ENCODE peak calls at places on chromosomes 13 and 19, in five cellular contexts. One of them, this sample, is unnamed.

GRCh38 chr19:34067861-34068271 is 104.4 kb upstream of the LSM14A start:
- DNase-seq in IMR-90: peak; percentile 34
- DNase-seq in fibroblast of the aortic adventitia: no peak
- DNase-seq in SK-N-SH: no peak
- DNase-seq in neural progenitor cell: no peak
- DNase-seq in this sample: no peak

GRCh38 chr13:59208405-59209195 is 955.1 kb downstream of the DIAPH3 start:
- DNase-seq in IMR-90: no peak
- DNase-seq in fibroblast of the aortic adventitia: no peak
- DNase-seq in SK-N-SH: no peak
- DNase-seq in neural progenitor cell: no peak
- DNase-seq in this sample: no peak

GRCh38 chr19:54297759-54298305 is 15.1 kb downstream of the LILRA5 start:
- DNase-seq in IMR-90: no peak
- DNase-seq in fibroblast of the aortic adventitia: no peak
- DNase-seq in SK-N-SH: no peak
- DNase-seq in neural progenitor cell: peak; percentile 9
- DNase-seq in this sample: peak; percentile 20

GRCh38 chr13:100334209-100334608 is 245.3 kb downstream of the PCCA start:
- DNase-seq in IMR-90: no peak
- DNase-seq in fibroblast of the aortic adventitia: no peak
- DNase-seq in SK-N-SH: no peak
- DNase-seq in neural progenitor cell: no peak
- DNase-seq in this sample: no peak

GRCh38 chr13:53545340-53545941 is 516.8 kb downstream of the OLFM4 start:
- DNase-seq in IMR-90: no peak
- DNase-seq in fibroblast of the aortic adventitia: no peak
- DNase-seq in SK-N-SH: no peak
- DNase-seq in neural progenitor cell: peak; percentile 10
- DNase-seq in this sample: no peak

GRCh38 chr13:76189882-76190519 is 553.9 kb downstream of the LMO7 start:
- DNase-seq in IMR-90: no peak
- DNase-seq in fibroblast of the aortic adventitia: no peak
- DNase-seq in SK-N-SH: peak; percentile 14
- DNase-seq in neural progenitor cell: no peak
- DNase-seq in this sample: no peak

GRCh38 chr13:73958657-73959397 is 175.4 kb downstream of the KLF12 start:
- DNase-seq in IMR-90: no peak
- DNase-seq in fibroblast of the aortic adventitia: no peak
- DNase-seq in SK-N-SH: no peak
- DNase-seq in neural progenitor cell: no peak
- DNase-seq in this sample: no peak

GRCh38 chr19:2231621-2232221 is 4.4 kb downstream of the PLEKHJ1 start:
- DNase-seq in IMR-90: no peak
- DNase-seq in fibroblast of the aortic adventitia: no peak
- DNase-seq in SK-N-SH: peak; percentile 75
- DNase-seq in neural progenitor cell: no peak
- DNase-seq in this sample: no peak

GRCh38 chr19:16814526-16815100 is 14.6 kb upstream of the SIN3B start:
- DNase-seq in IMR-90: peak; percentile 46
- DNase-seq in fibroblast of the aortic adventitia: peak; percentile 52
- DNase-seq in SK-N-SH: no peak
- DNase-seq in neural progenitor cell: no peak
- DNase-seq in this sample: peak; percentile 67

GRCh38 chr19:58434217-58434616 is 5.7 kb downstream of the ZNF132 start:
- DNase-seq in IMR-90: peak; percentile 18
- DNase-seq in fibroblast of the aortic adventitia: no peak
- DNase-seq in SK-N-SH: no peak
- DNase-seq in neural progenitor cell: no peak
- DNase-seq in this sample: peak; percentile 42

GRCh38 chr13:24348797-24349515 is 39.6 kb downstream of the C1QTNF9 start:
- DNase-seq in IMR-90: no peak
- DNase-seq in fibroblast of the aortic adventitia: no peak
- DNase-seq in SK-N-SH: no peak
- DNase-seq in neural progenitor cell: no peak
- DNase-seq in this sample: no peak
- TF ChIP-seq CTCF in IMR-90: no peak
- TF ChIP-seq CTCF in fibroblast of the aortic adventitia: no peak
- TF ChIP-seq CTCF in SK-N-SH: no peak
- TF ChIP-seq CTCF in neural progenitor cell: no peak
- TF ChIP-seq CTCF in this sample: no peak

DNA sequence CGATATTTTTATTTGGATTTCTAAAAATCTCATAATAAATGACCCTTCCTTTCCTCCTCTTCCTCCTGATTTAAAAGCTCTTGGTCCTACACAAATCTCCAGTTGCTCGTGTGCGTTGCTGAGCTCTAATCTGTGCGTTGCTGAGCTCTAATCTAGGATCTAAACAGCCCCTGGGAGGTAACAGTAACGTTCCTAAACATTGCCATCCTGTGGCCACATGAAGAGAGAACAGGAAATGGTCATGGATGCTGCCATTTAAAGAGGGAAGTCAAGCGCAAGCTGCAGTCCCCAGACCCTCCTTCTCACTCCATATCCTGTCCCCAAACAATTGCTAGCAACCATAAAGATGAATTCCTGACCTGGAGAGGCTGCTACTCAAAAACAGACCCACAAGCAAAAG is 170.8 kb downstream of the NUFIP1 start:
- DNase-seq in IMR-90: peak; percentile 43
- DNase-seq in fibroblast of the aortic adventitia: no peak
- DNase-seq in SK-N-SH: peak; percentile 69
- DNase-seq in neural progenitor cell: peak; percentile 81
- DNase-seq in this sample: peak; percentile 65
- TF ChIP-seq CTCF in IMR-90: peak; percentile 29
- TF ChIP-seq CTCF in fibroblast of the aortic adventitia: no peak
- TF ChIP-seq CTCF in SK-N-SH: peak; percentile 56
- TF ChIP-seq CTCF in neural progenitor cell: peak; percentile 64
- TF ChIP-seq CTCF in this sample: peak; percentile 48

DNA sequence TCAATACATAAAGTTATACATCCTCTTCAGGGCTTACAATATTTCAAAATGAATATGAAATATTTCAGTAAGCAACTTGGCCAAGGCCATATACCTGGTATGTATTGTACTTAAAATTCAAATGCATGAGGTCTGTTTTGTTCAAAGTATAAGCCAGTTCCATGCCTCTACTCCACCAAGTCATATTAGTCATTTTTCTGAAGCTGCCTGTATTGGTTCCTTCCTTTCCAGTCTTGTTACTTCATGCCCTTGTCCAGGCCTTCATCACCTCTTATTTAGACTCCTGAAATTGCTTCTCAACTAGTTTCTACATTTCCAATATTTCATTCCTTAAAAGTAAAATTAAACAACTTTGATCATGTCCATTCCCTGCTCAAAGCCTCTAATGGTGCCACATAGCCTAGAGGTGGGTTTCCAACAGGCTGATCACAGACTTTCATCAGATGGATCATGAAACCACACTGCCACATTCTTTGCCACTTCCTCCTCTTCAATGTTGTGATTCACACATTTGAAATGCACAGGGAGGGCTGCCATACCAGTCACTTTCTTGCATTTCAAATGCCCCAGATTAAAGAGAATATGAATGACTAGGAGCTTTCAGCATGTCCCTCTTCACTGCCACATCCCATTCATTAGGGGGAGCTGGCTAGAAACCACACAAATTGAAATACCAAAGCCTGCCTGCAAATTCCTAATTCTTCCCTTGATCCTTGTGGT is 424.1 kb upstream of the DACH1 start:
- DNase-seq in IMR-90: no peak
- DNase-seq in fibroblast of the aortic adventitia: peak; percentile 1
- DNase-seq in SK-N-SH: no peak
- DNase-seq in neural progenitor cell: no peak
- DNase-seq in this sample: peak; percentile 47
- TF ChIP-seq CTCF in IMR-90: no peak
- TF ChIP-seq CTCF in fibroblast of the aortic adventitia: no peak
- TF ChIP-seq CTCF in SK-N-SH: peak; percentile 35
- TF ChIP-seq CTCF in neural progenitor cell: no peak
- TF ChIP-seq CTCF in this sample: peak; percentile 16

DNA sequence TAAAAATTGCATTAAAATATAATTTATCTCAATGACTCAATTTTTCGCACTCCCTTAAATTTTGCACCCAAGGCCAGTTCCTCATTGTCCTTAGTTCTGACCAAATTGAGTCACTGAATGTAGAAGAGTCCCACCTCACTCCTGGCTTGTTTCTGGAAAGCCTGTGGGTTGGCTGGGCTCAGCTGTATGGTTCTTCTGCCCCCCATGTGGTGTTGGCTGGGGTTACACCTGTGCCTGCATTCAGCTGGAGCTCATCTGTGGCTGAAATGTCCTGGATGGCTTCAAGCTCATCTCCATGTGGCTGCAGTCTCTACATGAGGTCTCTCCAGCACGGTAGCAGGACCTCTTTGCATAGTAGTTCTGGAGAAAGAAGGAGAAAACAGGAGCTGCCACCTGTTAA is 7.2 kb upstream of the IRGC start:
- DNase-seq in IMR-90: no peak
- DNase-seq in fibroblast of the aortic adventitia: no peak
- DNase-seq in SK-N-SH: no peak
- DNase-seq in neural progenitor cell: no peak
- DNase-seq in this sample: no peak
- TF ChIP-seq CTCF in IMR-90: no peak
- TF ChIP-seq CTCF in fibroblast of the aortic adventitia: no peak
- TF ChIP-seq CTCF in SK-N-SH: no peak
- TF ChIP-seq CTCF in neural progenitor cell: no peak
- TF ChIP-seq CTCF in this sample: no peak

GRCh38 chr19:48899781-48900476 is at the start of gene NUCB1:
- DNase-seq in IMR-90: peak; percentile 97
- DNase-seq in fibroblast of the aortic adventitia: peak; percentile 99
- DNase-seq in SK-N-SH: peak; percentile 98
- DNase-seq in neural progenitor cell: peak; percentile 99
- DNase-seq in this sample: peak; percentile 99

GRCh38 chr19:48897181-48897580 is 1.4 kb downstream of the TULP2 start:
- DNase-seq in IMR-90: no peak
- DNase-seq in fibroblast of the aortic adventitia: no peak
- DNase-seq in SK-N-SH: no peak
- DNase-seq in neural progenitor cell: no peak
- DNase-seq in this sample: no peak

GRCh38 chr19:48900477-48901452 is 653 bp downstream of the NUCB1 start:
- DNase-seq in IMR-90: peak; percentile 35
- DNase-seq in fibroblast of the aortic adventitia: peak; percentile 61
- DNase-seq in SK-N-SH: peak; percentile 63
- DNase-seq in neural progenitor cell: no peak
- DNase-seq in this sample: peak; percentile 76

GRCh38 chr19:48895226-48895625 is 3.3 kb downstream of the TULP2 start:
- DNase-seq in IMR-90: no peak
- DNase-seq in fibroblast of the aortic adventitia: no peak
- DNase-seq in SK-N-SH: no peak
- DNase-seq in neural progenitor cell: no peak
- DNase-seq in this sample: no peak

GRCh38 chr19:48896191-48896720 is 2.3 kb downstream of the TULP2 start:
- DNase-seq in IMR-90: no peak
- DNase-seq in fibroblast of the aortic adventitia: no peak
- DNase-seq in SK-N-SH: peak; percentile 90
- DNase-seq in neural progenitor cell: peak; percentile 79
- DNase-seq in this sample: peak; percentile 58
- TF ChIP-seq CTCF in IMR-90: no peak
- TF ChIP-seq CTCF in fibroblast of the aortic adventitia: no peak
- TF ChIP-seq CTCF in SK-N-SH: no peak
- TF ChIP-seq CTCF in neural progenitor cell: no peak
- TF ChIP-seq CTCF in this sample: no peak

This sample was measured in choroid plexus epithelial cell.